ENCODE peak calls at places on chromosome 9, in six cellular contexts. C is uterus, H is left ventricle myocardium inferior, G is right atrium auricular region, M is astrocyte, P is IMR-90. W is an unnamed sample.
A peak's percentile ranks its signal among the peaks of the same experiment; 100 is the strongest.

GRCh38 chr9:104633976-104634520 is 16.0 kb upstream of the OR13C9 start:
- DNase-seq in C (no peak), H (no peak), G (no peak), M (no peak), P (no peak), W (peak; percentile 67)

GRCh38 chr9:84154320-84154719 is 173.7 kb downstream of the RMI1 start:
- DNase-seq in C (no peak), H (no peak), G (no peak), M (peak; percentile 51), P (peak; percentile 61), W (no peak)

GRCh38 chr9:135517407-135517822 is 3.8 kb upstream of the LCN1 start:
- DNase-seq in C (no peak), H (no peak), G (no peak), M (no peak), P (no peak), W (no peak)

GRCh38 chr9:2281803-2282185 is 266.6 kb downstream of the SMARCA2 start:
- DNase-seq in C (no peak), H (no peak), G (no peak), M (peak; percentile 74), P (peak; percentile 31), W (no peak)

GRCh38 chr9:15433661-15434060 is 11.0 kb downstream of the SNAPC3 start:
- DNase-seq in C (no peak), H (no peak), G (no peak), M (no peak), P (no peak), W (no peak)

GRCh38 chr9:113416149-113416726 is 5.7 kb downstream of the C9orf43 start:
- DNase-seq in C (no peak), H (no peak), G (no peak), M (no peak), P (no peak), W (no peak)

GRCh38 chr9:35731415-35732184 is 395 bp downstream of the TLN1 start:
- DNase-seq in C (no peak), H (no peak), G (peak; percentile 72), M (no peak), P (no peak), W (no peak)

GRCh38 chr9:89022071-89022721 is 30.9 kb downstream of the S1PR3 start:
- DNase-seq in C (peak; percentile 67), H (no peak), G (no peak), M (peak; percentile 73), P (peak; percentile 26), W (no peak)

GRCh38 chr9:136769710-136770191 is 5.4 kb upstream of the LCN15 start:
- DNase-seq in C (no peak), H (no peak), G (no peak), M (no peak), P (no peak), W (peak; percentile 52)

GRCh38 chr9:114224247-114224610 is 68.9 kb downstream of the COL27A1 start:
- DNase-seq in C (no peak), H (no peak), G (no peak), M (peak; percentile 64), P (peak; percentile 72), W (no peak)

GRCh38 chr9:94743035-94743954 is 16.8 kb downstream of the AOPEP start:
- DNase-seq in C (no peak), H (no peak), G (no peak), M (peak; percentile 81), P (peak; percentile 3), W (no peak)

GRCh38 chr9:7177383-7177782 is 419.6 kb downstream of the KDM4C start:
- DNase-seq in C (no peak), H (no peak), G (no peak), M (no peak), P (no peak), W (no peak)

GRCh38 chr9:79572891-79573696 is 1.3 kb downstream of the TLE4 start:
- DNase-seq in C (peak; percentile 34), H (peak; percentile 59), G (no peak), M (no peak), P (no peak), W (peak; percentile 88)

GRCh38 chr9:136316896-136317676 is 10.3 kb upstream of the GPSM1 start:
- DNase-seq in C (no peak), H (no peak), G (no peak), M (no peak), P (no peak), W (peak; percentile 48)

GRCh38 chr9:76756273-76756650 is 8.0 kb upstream of the PCA3 start:
- DNase-seq in C (no peak), H (no peak), G (no peak), M (no peak), P (peak; percentile 41), W (peak; percentile 77)

GRCh38 chr9:6126377-6126776 is 89.2 kb upstream of the IL33 start:
- DNase-seq in C (no peak), H (no peak), G (no peak), M (no peak), P (no peak), W (no peak)

GRCh38 chr9:114178756-114179450 is 23.6 kb downstream of the COL27A1 start:
- DNase-seq in C (no peak), H (peak; percentile 65), G (no peak), M (no peak), P (no peak), W (peak; percentile 36)

GRCh38 chr9:78682206-78682605 is 385.3 kb downstream of the PSAT1 start:
- DNase-seq in C (no peak), H (no peak), G (no peak), M (no peak), P (peak; percentile 21), W (no peak)

GRCh38 chr9:15403155-15403554 is 19.5 kb upstream of the SNAPC3 start:
- DNase-seq in C (no peak), H (no peak), G (no peak), M (no peak), P (no peak), W (no peak)

GRCh38 chr9:96031366-96031824 is 155.9 kb downstream of the ERCC6L2 start:
- DNase-seq in C (no peak), H (peak; percentile 35), G (peak; percentile 79), M (no peak), P (no peak), W (peak; percentile 90)

GRCh38 chr9:3879731-3880493 is 354.1 kb upstream of the RFX3 start:
- DNase-seq in C (no peak), H (no peak), G (no peak), M (no peak), P (no peak), W (no peak)

GRCh38 chr9:98218562-98219363 is 26.3 kb upstream of the CORO2A start:
- DNase-seq in C (no peak), H (no peak), G (no peak), M (peak; percentile 48), P (peak; percentile 27), W (peak; percentile 17)

GRCh38 chr9:108219664-108220063 is 636.1 kb downstream of the ACTL7B start:
- DNase-seq in C (no peak), H (no peak), G (no peak), M (peak; percentile 8), P (no peak), W (no peak)

GRCh38 chr9:135950135-135950682 is 11.0 kb downstream of the UBAC1 start:
- DNase-seq in C (no peak), H (no peak), G (no peak), M (no peak), P (no peak), W (no peak)

GRCh38 chr9:21294325-21294724 is 10.8 kb downstream of the IFNA5 start:
- DNase-seq in C (no peak), H (no peak), G (no peak), M (peak; percentile 47), P (peak; percentile 17), W (no peak)

GRCh38 chr9:37994639-37995347 is 74.2 kb downstream of the SHB start:
- DNase-seq in C (peak; percentile 39), H (peak; percentile 83), G (peak; percentile 89), M (peak; percentile 70), P (peak; percentile 88), W (peak; percentile 86)

GRCh38 chr9:114392749-114393112 is 4.9 kb upstream of the AKNA start:
- DNase-seq in C (peak; percentile 90), H (no peak), G (no peak), M (no peak), P (no peak), W (no peak)

GRCh38 chr9:71646131-71646530 is 122.2 kb downstream of the CEMIP2 start:
- DNase-seq in C (no peak), H (no peak), G (no peak), M (no peak), P (no peak), W (no peak)
- TF ChIP-seq CTCF in C (no peak), H (no peak), G (no peak), M (no peak), P (no peak), W (no peak)

GRCh38 chr9:65430221-65430620 is 145.2 kb upstream of the FOXD4L5 start:
- DNase-seq in C (no peak), H (no peak), G (no peak), M (no peak), P (no peak), W (no peak)
- H3K9me3 ChIP-seq in C (no peaks in the 10 kb centered on the region), H (no peaks in the 10 kb centered on the region), G (no peaks in the 10 kb centered on the region), M (peaks cover 15% of the 10 kb centered on the region), P (peaks cover 17% of the 10 kb centered on the region), W (no peaks in the 10 kb centered on the region)

GRCh38 chr9:99222416-99223280 is 566 bp downstream of the SEC61B start:
- DNase-seq in C (no peak), H (no peak), G (no peak), M (peak; percentile 6), P (peak; percentile 36), W (no peak)
- H3K4me3 ChIP-seq in C (peak overlapping the region; percentile 95), H (peak overlapping the region; percentile 89), G (peak overlapping the region; percentile 94), M (peak overlapping the region; percentile 99), P (peak overlapping the region; percentile 92), W (peak overlapping the region; percentile 85)

DNA sequence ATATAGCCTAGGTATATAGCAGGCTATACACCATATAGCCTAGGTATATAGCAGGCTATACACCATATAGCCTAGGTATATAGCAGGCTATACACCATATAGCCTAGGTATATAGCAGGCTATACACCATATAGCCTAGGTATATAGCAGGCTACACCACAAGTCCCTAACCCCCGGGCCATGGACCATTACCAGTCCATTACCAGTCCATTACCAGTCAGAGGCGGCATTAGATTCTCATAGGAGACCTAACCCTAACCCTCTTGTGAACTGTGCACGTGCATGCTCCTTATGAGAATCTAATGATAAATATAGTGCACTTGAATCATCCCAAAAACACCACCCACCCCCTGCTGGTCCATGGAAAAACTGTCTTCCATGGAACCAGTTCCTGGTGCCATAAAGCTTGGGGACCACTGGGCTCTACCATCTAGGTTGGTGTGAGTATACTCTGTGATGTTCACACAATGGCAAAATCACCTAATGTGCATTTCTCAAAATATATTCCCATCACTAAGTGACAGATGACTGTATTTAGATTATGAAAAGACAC is 4.7 kb downstream of the PLIN2 start:
- DNase-seq in C (no peak), H (no peak), G (no peak), M (no peak), P (no peak), W (no peak)
- TF ChIP-seq CTCF in C (no peak), H (no peak), G (no peak), M (no peak), P (no peak), W (no peak)

DNA sequence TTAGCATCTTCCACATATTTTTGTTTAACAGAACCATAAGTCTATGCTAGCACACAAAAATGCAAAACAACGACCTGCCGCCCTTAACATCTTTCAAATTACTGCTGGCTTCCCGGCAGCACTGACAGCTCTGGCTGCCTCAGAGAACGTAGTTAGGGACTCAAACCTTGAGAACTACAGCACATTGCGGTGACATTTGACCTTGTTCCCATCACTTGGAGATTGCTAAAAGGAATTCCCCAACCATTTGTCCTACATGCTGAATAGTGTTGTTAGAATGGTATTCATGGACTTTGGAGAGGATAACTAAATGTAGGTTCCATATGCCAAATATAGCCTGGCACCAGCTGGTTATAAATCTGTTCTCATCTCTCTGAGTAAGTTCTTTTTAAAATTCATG is 871.6 kb upstream of the TYRP1 start:
- DNase-seq in C (no peak), H (no peak), G (no peak), M (no peak), P (no peak), W (no peak)
- H3K9me3 ChIP-seq in C (no peaks in the 10 kb centered on the region), H (no peaks in the 10 kb centered on the region), G (no peaks in the 10 kb centered on the region), M (no peaks in the 10 kb centered on the region), P (peaks cover 4% of the 10 kb centered on the region), W (no peaks in the 10 kb centered on the region)

W was measured in kidney.